ENCODE peak calls at places on chromosomes 6 and 20, in ten cellular contexts. M, C, Q, B, S, U, H, O, G and P are unnamed samples.

GRCh38 chr6:114785235-114786127 is 442.7 kb upstream of the HS3ST5 start:
- DNase-seq in M (no peak), C (no peak), Q (no peak), B (no peak), S (no peak), U (no peak), H (no peak), O (no peak), G (peak; percentile 1), P (peak; percentile 80)

GRCh38 chr6:126017668-126018067 is 31.3 kb downstream of the TRMT11 start:
- DNase-seq in M (no peak), C (no peak), Q (no peak), B (no peak), S (no peak), U (no peak), H (no peak), O (no peak), G (no peak), P (peak; percentile 8)

GRCh38 chr6:85402922-85403321 is 47.0 kb upstream of the NT5E start:
- DNase-seq in M (no peak), C (no peak), Q (no peak), B (no peak), S (no peak), U (no peak), H (no peak), O (no peak), G (no peak), P (peak; percentile 96)

GRCh38 chr6:4973972-4974885 is 29.6 kb downstream of the RPP40 start:
- DNase-seq in M (no peak), C (no peak), Q (no peak), B (peak; percentile 72), S (no peak), U (no peak), H (peak; percentile 72), O (peak; percentile 80), G (peak; percentile 34), P (peak; percentile 23)

GRCh38 chr6:169709293-169709692 is 7.4 kb downstream of the C6orf120 start:
- DNase-seq in M (no peak), C (no peak), Q (no peak), B (no peak), S (no peak), U (no peak), H (no peak), O (no peak), G (no peak), P (no peak)

GRCh38 chr6:25612666-25613065 is 39.3 kb upstream of the SCGN start:
- DNase-seq in M (no peak), C (no peak), Q (no peak), B (no peak), S (no peak), U (no peak), H (peak; percentile 7), O (no peak), G (no peak), P (no peak)

GRCh38 chr6:85593438-85594196 is at the start of gene SNX14:
- DNase-seq in M (peak; percentile 90), C (peak; percentile 98), Q (peak; percentile 97), B (peak; percentile 94), S (peak; percentile 98), U (peak; percentile 58), H (peak; percentile 96), O (peak; percentile 97), G (peak; percentile 97), P (peak; percentile 91)

GRCh38 chr6:144582939-144583613 is 297.9 kb downstream of the UTRN start:
- DNase-seq in M (peak; percentile 50), C (peak; percentile 65), Q (no peak), B (peak; percentile 30), S (peak; percentile 36), U (no peak), H (no peak), O (no peak), G (no peak), P (no peak)

GRCh38 chr6:42230320-42231034 is 12.8 kb upstream of the MRPS10 start:
- DNase-seq in M (no peak), C (no peak), Q (no peak), B (peak; percentile 33), S (no peak), U (no peak), H (peak; percentile 47), O (no peak), G (peak; percentile 27), P (no peak)

GRCh38 chr20:5865604-5866003 is 84.7 kb downstream of the TRMT6 start:
- DNase-seq in M (no peak), C (no peak), Q (no peak), B (no peak), S (no peak), U (no peak), H (no peak), O (no peak), G (no peak), P (peak; percentile 87)

GRCh38 chr6:69584536-69584912 is 212.3 kb downstream of the LMBRD1 start:
- DNase-seq in M (no peak), C (no peak), Q (no peak), B (no peak), S (no peak), U (no peak), H (peak; percentile 3), O (no peak), G (peak; percentile 0), P (no peak)

DNA sequence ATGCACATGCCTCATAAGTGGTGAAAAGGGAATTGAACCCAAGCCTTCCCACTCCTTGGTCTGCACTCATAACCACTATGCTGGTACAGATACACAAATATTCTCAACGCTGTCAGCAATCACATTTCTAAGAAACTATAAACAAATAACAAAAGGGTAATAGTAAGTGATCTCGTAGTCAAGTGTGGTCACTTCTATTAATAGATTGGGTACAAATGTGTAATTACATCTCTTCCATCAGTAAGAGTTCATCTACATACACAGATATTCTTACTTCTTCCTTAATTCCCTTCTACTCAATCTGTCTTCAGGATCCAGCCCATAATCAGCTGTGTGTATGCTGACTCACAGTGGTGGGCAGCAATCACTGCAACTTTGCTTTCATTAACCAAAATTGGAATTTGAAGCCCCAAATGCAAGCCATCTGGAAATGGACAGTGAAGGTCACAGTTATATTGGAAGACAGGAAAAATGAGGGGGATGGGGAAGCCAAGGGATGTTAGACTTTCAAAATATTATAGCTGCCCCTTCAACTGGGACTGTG is 6.7 kb downstream of the PRSS35 start:
- DNase-seq in M (no peak), C (no peak), Q (no peak), B (peak; percentile 58), S (no peak), U (no peak), H (peak; percentile 53), O (no peak), G (peak; percentile 39), P (no peak)
- TF ChIP-seq CTCF in M (no peak), C (peak; percentile 22), Q (no peak), B (peak; percentile 58), S (no peak), U (no peak), H (peak; percentile 45), O (no peak), G (peak; percentile 55), P (no peak)

DNA sequence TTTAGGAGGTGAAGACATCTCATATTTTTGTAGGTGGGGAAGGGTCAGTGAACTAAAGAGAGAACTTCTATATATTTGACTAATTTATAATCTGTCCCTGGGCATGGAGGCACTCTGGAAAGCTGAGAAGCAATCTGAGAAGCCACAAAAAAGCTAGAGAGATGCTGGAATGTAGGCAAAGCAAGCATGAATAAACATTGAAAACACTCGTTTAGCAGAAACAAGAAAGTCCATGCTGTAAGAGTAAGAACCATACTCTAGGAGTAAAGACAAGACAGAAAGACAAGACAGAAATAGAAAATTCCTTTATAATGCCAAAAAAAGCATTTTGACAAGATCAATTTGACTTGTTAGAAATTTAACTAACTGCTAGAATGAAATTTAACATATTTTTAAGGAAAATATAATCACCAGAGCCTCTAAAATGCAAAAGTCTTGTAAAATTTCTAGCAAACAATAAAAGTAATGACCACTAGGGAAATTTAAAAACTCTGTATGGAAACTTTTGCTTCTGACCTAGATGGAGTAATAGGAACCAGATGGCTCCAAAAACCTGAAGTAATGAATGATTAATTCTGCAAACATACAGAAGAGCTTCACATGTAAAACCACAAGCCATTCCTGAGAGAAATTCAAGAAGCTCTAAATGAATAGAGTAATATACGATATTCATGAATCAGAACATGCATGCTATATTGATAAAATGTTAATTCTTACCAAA is 625.6 kb upstream of the PTCHD4 start:
- DNase-seq in M (no peak), C (no peak), Q (no peak), B (peak; percentile 90), S (no peak), U (no peak), H (peak; percentile 88), O (no peak), G (peak; percentile 24), P (peak; percentile 25)
- TF ChIP-seq CTCF in M (peak; percentile 40), C (no peak), Q (no peak), B (peak; percentile 6), S (no peak), U (peak; percentile 50), H (no peak), O (no peak), G (no peak), P (no peak)

GRCh38 chr20:11064946-11065345 is 391.1 kb upstream of the JAG1 start:
- DNase-seq in M (no peak), C (no peak), Q (no peak), B (no peak), S (no peak), U (no peak), H (no peak), O (no peak), G (no peak), P (no peak)

GRCh38 chr20:11072982-11073381 is 399.2 kb upstream of the JAG1 start:
- DNase-seq in M (no peak), C (no peak), Q (no peak), B (no peak), S (no peak), U (no peak), H (no peak), O (no peak), G (no peak), P (no peak)

GRCh38 chr20:11063459-11063858 is 389.7 kb upstream of the JAG1 start:
- DNase-seq in M (no peak), C (no peak), Q (no peak), B (no peak), S (no peak), U (no peak), H (no peak), O (no peak), G (no peak), P (no peak)

GRCh38 chr20:11067359-11067758 is 393.6 kb upstream of the JAG1 start:
- DNase-seq in M (no peak), C (no peak), Q (no peak), B (no peak), S (no peak), U (no peak), H (no peak), O (no peak), G (no peak), P (no peak)
- TF ChIP-seq CTCF in M (no peak), C (no peak), Q (no peak), B (no peak), S (no peak), U (no peak), H (no peak), O (no peak), G (no peak), P (no peak)

DNA sequence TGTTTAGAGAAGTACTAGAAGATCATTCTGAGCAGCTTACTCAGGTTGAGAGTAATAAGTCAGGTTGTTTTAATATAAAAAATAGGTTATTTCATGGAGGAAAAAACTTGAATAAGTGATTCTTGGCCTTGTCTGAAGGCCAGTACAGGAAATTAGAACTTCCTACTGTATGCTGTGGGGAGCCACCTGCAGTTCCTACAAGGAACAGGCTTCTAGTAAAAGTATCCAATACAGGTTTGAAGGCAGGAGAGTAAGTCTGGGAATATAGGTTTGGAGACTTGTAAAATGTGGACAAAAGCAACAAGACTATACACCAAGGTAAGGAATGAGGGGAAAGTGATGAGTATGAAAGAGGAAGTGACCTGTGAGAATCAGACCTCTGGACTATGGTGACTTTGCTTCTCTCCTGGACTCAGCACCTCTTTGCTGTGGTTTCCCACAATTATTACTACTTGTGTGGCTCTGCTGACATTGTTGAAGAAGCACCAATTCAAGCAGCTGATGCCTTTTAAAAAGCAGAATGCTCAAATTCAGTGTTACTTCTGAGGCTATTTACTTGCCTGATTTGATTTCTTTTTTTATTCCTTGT is 278.6 kb downstream of the TBC1D7 start:
- DNase-seq in M (no peak), C (no peak), Q (no peak), B (no peak), S (no peak), U (no peak), H (no peak), O (no peak), G (no peak), P (no peak)
- TF ChIP-seq CTCF in M (no peak), C (peak; percentile 18), Q (no peak), B (no peak), S (no peak), U (no peak), H (no peak), O (peak; percentile 7), G (peak; percentile 4), P (peak; percentile 12)